ENCODE peak calls at places on chromosomes 5 and 9, in four cellular contexts. One of them, this sample, is unnamed.
A peak's percentile ranks its signal among the peaks of the same experiment; 100 is the strongest.

GRCh38 chr5:52856564-52856963 is 68.8 kb downstream of the ITGA1 start:
- DNase-seq in K562: no peak
- DNase-seq in GM12878: no peak
- DNase-seq in HepG2: no peak
- DNase-seq in this sample: no peak

GRCh38 chr9:18490591-18491370 is 16.8 kb downstream of the ADAMTSL1 start:
- DNase-seq in GM12878: no peak
- DNase-seq in HepG2: no peak
- DNase-seq in K562: no peak
- DNase-seq in this sample: no peak

GRCh38 chr9:93650448-93650847 is 74.1 kb downstream of the PHF2 start:
- DNase-seq in K562: no peak
- DNase-seq in HepG2: no peak
- DNase-seq in GM12878: no peak
- DNase-seq in this sample: no peak

GRCh38 chr5:174553556-174553955 is 170.8 kb upstream of the MSX2 start:
- DNase-seq in GM12878: no peak
- DNase-seq in K562: no peak
- DNase-seq in HepG2: no peak
- DNase-seq in this sample: no peak

GRCh38 chr5:42636425-42636824 is 120.2 kb upstream of the CCDC152 start:
- DNase-seq in GM12878: no peak
- DNase-seq in HepG2: peak; percentile 29
- DNase-seq in K562: no peak
- DNase-seq in this sample: peak; percentile 17

GRCh38 chr9:114777841-114778240 is 28.0 kb downstream of the TNFSF15 start:
- DNase-seq in GM12878: no peak
- DNase-seq in HepG2: no peak
- DNase-seq in K562: no peak
- DNase-seq in this sample: no peak

GRCh38 chr5:74641014-74641777 is 668 bp upstream of the ENC1 start:
- DNase-seq in HepG2: peak; percentile 84
- DNase-seq in GM12878: no peak
- DNase-seq in K562: peak; percentile 28
- DNase-seq in this sample: peak; percentile 51

GRCh38 chr5:106080540-106080939 is 1590.2 kb downstream of the EFNA5 start:
- DNase-seq in HepG2: no peak
- DNase-seq in K562: no peak
- DNase-seq in GM12878: no peak
- DNase-seq in this sample: no peak

GRCh38 chr5:68251386-68251785 is 35.8 kb downstream of the PIK3R1 start:
- DNase-seq in K562: no peak
- DNase-seq in GM12878: no peak
- DNase-seq in HepG2: no peak
- DNase-seq in this sample: no peak

GRCh38 chr9:37311938-37312730 is 110.4 kb upstream of the GRHPR start:
- DNase-seq in HepG2: no peak
- DNase-seq in K562: no peak
- DNase-seq in GM12878: no peak
- DNase-seq in this sample: no peak

GRCh38 chr5:132828846-132829494 is 1.5 kb downstream of the SHROOM1 start:
- DNase-seq in HepG2: no peak
- DNase-seq in GM12878: no peak
- DNase-seq in K562: no peak
- DNase-seq in this sample: no peak

GRCh38 chr5:149723374-149723773 is 6.7 kb upstream of the PPARGC1B start:
- DNase-seq in HepG2: no peak
- DNase-seq in K562: no peak
- DNase-seq in GM12878: no peak
- DNase-seq in this sample: no peak

GRCh38 chr9:130129425-130130061 is 42.7 kb upstream of the NCS1 start:
- DNase-seq in K562: no peak
- DNase-seq in GM12878: no peak
- DNase-seq in HepG2: no peak
- DNase-seq in this sample: no peak

GRCh38 chr5:81268797-81269196 is 32.6 kb upstream of the ZCCHC9 start:
- DNase-seq in HepG2: peak; percentile 54
- DNase-seq in GM12878: no peak
- DNase-seq in K562: no peak
- DNase-seq in this sample: no peak

GRCh38 chr9:114989600-114990410 is 59.4 kb upstream of the TNFSF8 start:
- DNase-seq in GM12878: peak; percentile 17
- DNase-seq in HepG2: no peak
- DNase-seq in K562: no peak
- DNase-seq in this sample: no peak

GRCh38 chr9:96176901-96177718 is 124.9 kb downstream of the HSD17B3 start:
- DNase-seq in GM12878: no peak
- DNase-seq in K562: no peak
- DNase-seq in HepG2: no peak
- DNase-seq in this sample: no peak

GRCh38 chr9:121349009-121349408 is 21.0 kb downstream of the STOM start:
- DNase-seq in GM12878: no peak
- DNase-seq in K562: no peak
- DNase-seq in HepG2: no peak
- DNase-seq in this sample: no peak

GRCh38 chr5:113195197-113195715 is 218.7 kb downstream of the DCP2 start:
- DNase-seq in K562: no peak
- DNase-seq in HepG2: no peak
- DNase-seq in GM12878: no peak
- DNase-seq in this sample: no peak

GRCh38 chr5:67249590-67249895 is 52.9 kb upstream of the CD180 start:
- DNase-seq in GM12878: no peak
- DNase-seq in HepG2: no peak
- DNase-seq in K562: no peak
- DNase-seq in this sample: no peak

GRCh38 chr5:119527346-119527745 is 75.0 kb downstream of the HSD17B4 start:
- DNase-seq in K562: no peak
- DNase-seq in HepG2: no peak
- DNase-seq in GM12878: no peak
- DNase-seq in this sample: no peak

GRCh38 chr5:1525624-1525985 is 1.8 kb upstream of the LPCAT1 start:
- DNase-seq in K562: no peak
- DNase-seq in GM12878: no peak
- DNase-seq in HepG2: no peak
- DNase-seq in this sample: no peak

GRCh38 chr9:89498845-89499480 is 1.1 kb upstream of the SEMA4D start:
- DNase-seq in K562: no peak
- DNase-seq in HepG2: no peak
- DNase-seq in GM12878: no peak
- DNase-seq in this sample: no peak

GRCh38 chr9:98158071-98158791 is 34.2 kb downstream of the CORO2A start:
- DNase-seq in K562: no peak
- DNase-seq in GM12878: no peak
- DNase-seq in HepG2: peak; percentile 88
- DNase-seq in this sample: no peak

GRCh38 chr5:147481376-147481775 is 28.5 kb downstream of the DPYSL3 start:
- DNase-seq in K562: no peak
- DNase-seq in HepG2: no peak
- DNase-seq in GM12878: no peak
- DNase-seq in this sample: no peak

GRCh38 chr9:127194881-127195713 is 69.5 kb upstream of the GARNL3 start:
- DNase-seq in GM12878: no peak
- DNase-seq in K562: no peak
- DNase-seq in HepG2: peak; percentile 79
- DNase-seq in this sample: no peak

GRCh38 chr5:139374909-139375308 is 8.2 kb downstream of the SLC23A1 start:
- DNase-seq in HepG2: no peak
- DNase-seq in K562: no peak
- DNase-seq in GM12878: no peak
- DNase-seq in this sample: no peak

GRCh38 chr5:109601736-109602135 is 88.0 kb upstream of the MAN2A1 start:
- DNase-seq in GM12878: no peak
- DNase-seq in HepG2: no peak
- DNase-seq in K562: no peak
- DNase-seq in this sample: no peak

GRCh38 chr9:132094314-132094791 is 14.7 kb upstream of the MED27 start:
- DNase-seq in GM12878: no peak
- DNase-seq in K562: no peak
- DNase-seq in HepG2: no peak
- DNase-seq in this sample: no peak
- TF ChIP-seq TARDBP in GM12878: no peak
- TF ChIP-seq TARDBP in K562: no peak
- TF ChIP-seq TARDBP in HepG2: no peak
- TF ChIP-seq TARDBP in this sample: no peak

GRCh38 chr5:7181841-7182240 is 214.1 kb upstream of the ADCY2 start:
- DNase-seq in HepG2: no peak
- DNase-seq in K562: no peak
- DNase-seq in GM12878: no peak
- DNase-seq in this sample: no peak
- TF ChIP-seq TARDBP in HepG2: no peak
- TF ChIP-seq TARDBP in K562: no peak
- TF ChIP-seq TARDBP in GM12878: no peak
- TF ChIP-seq TARDBP in this sample: no peak

DNA sequence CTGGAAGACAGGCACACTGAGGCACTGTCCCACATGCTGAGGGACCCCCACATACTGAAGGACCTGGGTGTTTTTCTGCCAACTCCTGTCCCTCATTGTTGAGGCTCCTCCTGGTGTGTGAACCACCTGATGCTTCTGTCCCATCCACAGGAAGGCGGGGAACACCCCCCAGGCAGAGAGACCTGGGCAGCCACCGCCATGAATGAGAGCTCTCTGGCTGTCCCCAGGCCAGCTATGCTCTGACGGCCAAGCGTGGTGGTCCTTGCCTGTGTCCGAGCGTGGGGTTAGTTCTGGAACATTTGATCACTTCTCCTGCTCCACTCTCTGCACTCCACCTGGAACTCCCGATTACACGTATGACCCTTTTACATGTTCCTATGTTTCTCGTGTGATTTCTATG is 11.9 kb upstream of the LRRC14B start:
- DNase-seq in GM12878: no peak
- DNase-seq in K562: no peak
- DNase-seq in HepG2: no peak
- DNase-seq in this sample: no peak
- TF ChIP-seq TARDBP in GM12878: no peak
- TF ChIP-seq TARDBP in K562: no peak
- TF ChIP-seq TARDBP in HepG2: no peak
- TF ChIP-seq TARDBP in this sample: no peak

GRCh38 chr5:190366-191035 is 794 bp upstream of the LRRC14B start:
- DNase-seq in GM12878: no peak
- DNase-seq in HepG2: no peak
- DNase-seq in K562: no peak
- DNase-seq in this sample: no peak
- TF ChIP-seq TARDBP in GM12878: no peak
- TF ChIP-seq TARDBP in HepG2: no peak
- TF ChIP-seq TARDBP in K562: no peak
- TF ChIP-seq TARDBP in this sample: no peak

GRCh38 chr5:76693141-76693540 is 22.8 kb upstream of the F2R start:
- DNase-seq in HepG2: no peak
- DNase-seq in K562: no peak
- DNase-seq in GM12878: no peak
- DNase-seq in this sample: no peak

GRCh38 chr5:76692651-76693050 is 23.3 kb upstream of the F2R start:
- DNase-seq in K562: no peak
- DNase-seq in GM12878: no peak
- DNase-seq in HepG2: no peak
- DNase-seq in this sample: no peak

GRCh38 chr5:76696254-76696653 is 19.7 kb upstream of the F2R start:
- DNase-seq in K562: no peak
- DNase-seq in GM12878: no peak
- DNase-seq in HepG2: no peak
- DNase-seq in this sample: no peak

GRCh38 chr5:76694317-76694716 is 21.6 kb upstream of the F2R start:
- DNase-seq in HepG2: no peak
- DNase-seq in K562: no peak
- DNase-seq in GM12878: no peak
- DNase-seq in this sample: no peak

DNA sequence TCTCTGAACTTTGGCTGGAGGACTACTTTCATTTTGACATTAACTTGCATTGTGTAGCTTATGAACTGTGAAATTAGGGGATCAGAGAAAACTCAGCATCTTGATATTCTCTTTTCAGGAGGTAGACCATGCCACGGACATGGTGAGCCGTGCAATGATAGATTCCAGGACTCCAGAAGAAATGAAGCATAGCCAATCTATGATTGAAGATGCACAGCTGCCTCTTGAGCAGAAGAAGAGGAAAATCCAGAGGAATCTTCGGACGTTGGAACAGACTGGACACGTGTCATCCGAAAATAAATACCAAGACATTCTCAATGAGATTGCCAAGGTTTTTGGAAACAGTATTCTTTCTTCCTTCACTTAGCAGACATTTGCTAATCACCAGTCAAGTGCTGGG is 20.6 kb upstream of the F2R start:
- DNase-seq in HepG2: no peak
- DNase-seq in GM12878: no peak
- DNase-seq in K562: no peak
- DNase-seq in this sample: no peak
- TF ChIP-seq TARDBP in HepG2: no peak
- TF ChIP-seq TARDBP in GM12878: no peak
- TF ChIP-seq TARDBP in K562: no peak
- TF ChIP-seq TARDBP in this sample: no peak

DNA sequence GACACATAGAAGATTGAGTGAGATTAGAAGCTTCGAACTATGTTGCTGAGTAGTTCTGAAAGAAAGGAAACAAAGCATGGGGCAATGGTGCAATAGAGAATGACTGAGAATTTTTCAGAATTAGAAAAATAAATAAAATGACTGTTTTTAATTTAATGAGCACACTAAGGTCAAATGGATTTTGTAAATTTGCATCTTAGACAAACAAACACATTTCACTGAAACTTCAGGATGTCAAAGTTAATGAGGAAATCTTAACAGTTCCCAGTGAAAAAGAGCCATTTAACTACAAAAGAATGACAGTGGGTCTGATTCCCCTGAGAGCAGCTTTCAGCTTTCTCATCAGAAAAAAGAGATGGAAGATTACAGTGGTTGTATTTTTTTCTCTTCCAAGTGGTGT is 592.0 kb downstream of the SEMA5A start:
- DNase-seq in GM12878: no peak
- DNase-seq in K562: no peak
- DNase-seq in HepG2: no peak
- DNase-seq in this sample: no peak
- TF ChIP-seq TARDBP in GM12878: no peak
- TF ChIP-seq TARDBP in K562: no peak
- TF ChIP-seq TARDBP in HepG2: no peak
- TF ChIP-seq TARDBP in this sample: no peak

GRCh38 chr5:172800088-172800551 is 29.1 kb upstream of the DUSP1 start:
- DNase-seq in K562: no peak
- DNase-seq in GM12878: no peak
- DNase-seq in HepG2: no peak
- DNase-seq in this sample: no peak
- TF ChIP-seq TARDBP in K562: no peak
- TF ChIP-seq TARDBP in GM12878: no peak
- TF ChIP-seq TARDBP in HepG2: no peak
- TF ChIP-seq TARDBP in this sample: no peak